ENCODE peak calls at places on chromosomes 12 and 14, in six cellular contexts. I is Calu3, S is astrocyte of the spinal cord, U is sigmoid colon, D is hepatic stellate cell, Y is kidney. C is an unnamed sample.

GRCh38 chr14:81269100-81269978 is 48.6 kb upstream of the GTF2A1 start:
- DNase-seq in Y (no peak), I (peak; percentile 53), U (no peak), S (peak; percentile 68), D (peak; percentile 60), C (no peak)

GRCh38 chr14:50021261-50021660 is 95.1 kb downstream of the VCPKMT start:
- DNase-seq in Y (no peak), U (no peak), I (no peak), D (no peak), S (no peak), C (no peak)

GRCh38 chr14:24935796-24936195 is 114.2 kb downstream of the STXBP6 start:
- DNase-seq in Y (no peak), D (no peak), I (no peak), S (no peak), U (no peak), C (no peak)

GRCh38 chr14:79467837-79468236 is 743.5 kb downstream of the DIO2 start:
- DNase-seq in D (no peak), Y (peak; percentile 41), U (no peak), S (no peak), I (no peak), C (no peak)

GRCh38 chr12:44381341-44381740 is 494.8 kb downstream of the NELL2 start:
- DNase-seq in S (no peak), I (no peak), U (no peak), Y (no peak), D (no peak), C (no peak)

GRCh38 chr12:120077260-120077659 is 39.3 kb downstream of the RAB35 start:
- DNase-seq in S (no peak), Y (no peak), I (no peak), U (no peak), D (no peak), C (no peak)

GRCh38 chr14:76926521-76927251 is 100.5 kb downstream of the LRRC74A start:
- DNase-seq in I (no peak), Y (peak; percentile 80), S (no peak), U (peak; percentile 85), D (peak; percentile 89), C (peak; percentile 57)

GRCh38 chr12:75913502-75914110 is 118.0 kb downstream of the PHLDA1 start:
- DNase-seq in S (no peak), Y (no peak), I (no peak), D (no peak), U (no peak), C (no peak)

C was measured in occipital lobe.